ENCODE peak calls at places on chromosome 6, in ten cellular contexts. I is NCI-H1092 treated with DMSO at 0.1 percent for 48 hours; W is stimulated activated CD8-positive, alpha-beta memory T cell treated with anti-CD3 and anti-CD28 coated beads, Interleukin-15, amount 100 ng/mL, for 48 hours; B is activated naive CD8-positive, alpha-beta T cell treated with anti-CD3 and anti-CD28 coated beads, Interleukin-2, amount 50 U/mL, for 16 hours; O is H9; Q is RCC 7860; T is ovary; E is ACHN; R is stimulated activated CD4-positive, alpha-beta T cell treated with anti-CD3 and anti-CD28 coated beads, Interleukin-2, amount 100 ng/mL, for 48 hours; C is CD8-positive, alpha-beta T cell. X is an unnamed sample.

GRCh38 chr6:47743744-47744143 is 38.1 kb upstream of the OPN5 start:
- DNase-seq in I (no peak), W (no peak), B (no peak), O (no peak), Q (no peak), T (no peak), E (no peak), R (no peak), C (no peak), X (no peak)

GRCh38 chr6:17986656-17987575 is 519 bp downstream of the KIF13A start:
- DNase-seq in I (no peak), W (no peak), B (no peak), O (peak), Q (peak), T (peak), E (peak), R (no peak), C (no peak), X (peak)

GRCh38 chr6:22250486-22250885 is 46.4 kb downstream of the PRL start:
- DNase-seq in I (peak), W (no peak), B (no peak), O (peak), Q (peak), T (no peak), E (peak), R (no peak), C (no peak), X (no peak)

GRCh38 chr6:138107078-138107751 is at the start of gene PERP:
- DNase-seq in I (peak), W (peak), B (peak), O (peak), Q (peak), T (peak), E (peak), R (peak), C (peak), X (peak)

GRCh38 chr6:71197770-71198169 is 90.8 kb upstream of the OGFRL1 start:
- DNase-seq in I (no peak), W (no peak), B (no peak), O (no peak), Q (peak), T (no peak), E (peak), R (no peak), C (no peak), X (no peak)

GRCh38 chr6:170306324-170307079 is at the start of gene FAM120B:
- DNase-seq in I (peak), W (peak), B (peak), O (peak), Q (peak), T (peak), E (peak), R (peak), C (peak), X (peak)

GRCh38 chr6:15205321-15205720 is 40.5 kb upstream of the JARID2 start:
- DNase-seq in I (no peak), W (no peak), B (no peak), O (no peak), Q (peak), T (no peak), E (no peak), R (no peak), C (no peak), X (no peak)

GRCh38 chr6:126682440-126682839 is 342.5 kb downstream of the CENPW start:
- DNase-seq in I (no peak), W (no peak), B (no peak), O (no peak), Q (no peak), T (no peak), E (no peak), R (no peak), C (no peak), X (no peak)

GRCh38 chr6:47407295-47408281 is 70.0 kb upstream of the CD2AP start:
- DNase-seq in I (no peak), W (no peak), B (no peak), O (no peak), Q (peak), T (no peak), E (peak), R (no peak), C (no peak), X (no peak)

GRCh38 chr6:141265748-141266647 is 866.7 kb upstream of the GJE1 start:
- DNase-seq in I (peak), W (no peak), B (no peak), O (no peak), Q (no peak), T (no peak), E (no peak), R (no peak), C (no peak), X (no peak)

GRCh38 chr6:7542065-7542877 is 800 bp downstream of the DSP start:
- DNase-seq in I (no peak), W (no peak), B (no peak), O (peak), Q (no peak), T (peak), E (peak), R (no peak), C (no peak), X (peak)

X was measured in GM13976.